ENCODE peak calls at places on chromosomes 12 and 14, in six cellular contexts. T is ovary, I is A549, Z is upper lobe of left lung, S is stomach, E is H1. K is an unnamed sample.

GRCh38 chr14:56125772-56126411 is 7.7 kb downstream of the PELI2 start:
- DNase-seq in S (no peak), E (no peak), I (no peak), T (no peak), Z (no peak), K (no peak)

GRCh38 chr12:104063712-104064030 is 660 bp upstream of the HCFC2 start:
- DNase-seq in Z (no peak), S (no peak), I (no peak), T (no peak), E (no peak), K (no peak)

GRCh38 chr14:99884834-99885648 is 91.8 kb downstream of the EML1 start:
- DNase-seq in Z (no peak), T (no peak), S (no peak), I (peak), E (no peak), K (no peak)

GRCh38 chr14:104394606-104394910 is 185.0 kb upstream of the C14orf180 start:
- DNase-seq in T (no peak), S (no peak), E (no peak), Z (no peak), I (no peak), K (no peak)

GRCh38 chr12:53235742-53236442 is 3.9 kb upstream of the RARG start:
- DNase-seq in Z (no peak), E (peak), T (no peak), I (no peak), S (no peak), K (no peak)

GRCh38 chr12:1536817-1537216 is 57.6 kb downstream of the FBXL14 start:
- DNase-seq in I (no peak), T (no peak), Z (no peak), S (no peak), E (no peak), K (no peak)

GRCh38 chr14:68349900-68350323 is 443.0 kb downstream of the ZFP36L1 start:
- DNase-seq in I (peak), E (no peak), S (peak), Z (no peak), T (no peak), K (no peak)

GRCh38 chr14:103393687-103394626 is 8.7 kb downstream of the MARK3 start:
- DNase-seq in E (no peak), S (no peak), Z (no peak), T (no peak), I (peak), K (no peak)

GRCh38 chr12:56257491-56258067 is 605 bp downstream of the ANKRD52 start:
- DNase-seq in I (peak), E (peak), T (no peak), Z (no peak), S (no peak), K (no peak)

GRCh38 chr12:108371801-108372344 is 32.8 kb upstream of the CMKLR1 start:
- DNase-seq in Z (no peak), T (no peak), I (no peak), S (no peak), E (no peak), K (no peak)

GRCh38 chr12:44875954-44876553 is at the start of gene NELL2:
- DNase-seq in E (peak), T (peak), S (no peak), Z (peak), I (peak), K (peak)

GRCh38 chr12:72271741-72272661 is at the start of gene TRHDE:
- DNase-seq in E (peak), Z (peak), I (peak), S (no peak), T (peak), K (peak)

GRCh38 chr14:103960457-103960856 is 18.1 kb upstream of the RD3L start:
- DNase-seq in Z (no peak), E (no peak), S (no peak), T (no peak), I (no peak), K (no peak)

GRCh38 chr12:19194963-19195362 is 65.4 kb downstream of the PLEKHA5 start:
- DNase-seq in E (no peak), S (no peak), I (no peak), Z (no peak), T (no peak), K (no peak)

GRCh38 chr12:119911147-119911546 is 34.0 kb upstream of the CIT start:
- DNase-seq in S (no peak), I (no peak), T (no peak), Z (no peak), E (no peak), K (no peak)

GRCh38 chr12:89087876-89088275 is 264.4 kb downstream of the DUSP6 start:
- DNase-seq in I (no peak), T (no peak), Z (no peak), S (no peak), E (no peak), K (no peak)

GRCh38 chr14:103198429-103199140 is 75.3 kb downstream of the TNFAIP2 start:
- DNase-seq in I (peak), S (no peak), Z (no peak), E (no peak), T (no peak), K (no peak)

GRCh38 chr14:103551338-103551762 is 11.1 kb downstream of the BAG5 start:
- DNase-seq in Z (peak), T (no peak), E (no peak), S (no peak), I (no peak), K (no peak)

GRCh38 chr12:11555743-11556625 is 93.5 kb upstream of the ETV6 start:
- DNase-seq in T (no peak), I (no peak), S (peak), E (no peak), Z (no peak), K (peak)

GRCh38 chr12:28870839-28871440 is 278.1 kb upstream of the FAR2 start:
- DNase-seq in I (peak), S (no peak), T (no peak), Z (no peak), E (no peak), K (no peak)

GRCh38 chr12:54821676-54822075 is 32.6 kb upstream of the MUCL1 start:
- DNase-seq in E (no peak), S (no peak), I (no peak), T (no peak), Z (peak), K (no peak)

GRCh38 chr14:76820700-76821099 is 5.5 kb upstream of the LRRC74A start:
- DNase-seq in E (no peak), Z (no peak), T (no peak), I (no peak), S (no peak), K (no peak)

GRCh38 chr12:126895946-126896520 is 1370.9 kb upstream of the TMEM132C start:
- DNase-seq in S (no peak), E (no peak), I (peak), Z (no peak), T (no peak), K (no peak)

DNA sequence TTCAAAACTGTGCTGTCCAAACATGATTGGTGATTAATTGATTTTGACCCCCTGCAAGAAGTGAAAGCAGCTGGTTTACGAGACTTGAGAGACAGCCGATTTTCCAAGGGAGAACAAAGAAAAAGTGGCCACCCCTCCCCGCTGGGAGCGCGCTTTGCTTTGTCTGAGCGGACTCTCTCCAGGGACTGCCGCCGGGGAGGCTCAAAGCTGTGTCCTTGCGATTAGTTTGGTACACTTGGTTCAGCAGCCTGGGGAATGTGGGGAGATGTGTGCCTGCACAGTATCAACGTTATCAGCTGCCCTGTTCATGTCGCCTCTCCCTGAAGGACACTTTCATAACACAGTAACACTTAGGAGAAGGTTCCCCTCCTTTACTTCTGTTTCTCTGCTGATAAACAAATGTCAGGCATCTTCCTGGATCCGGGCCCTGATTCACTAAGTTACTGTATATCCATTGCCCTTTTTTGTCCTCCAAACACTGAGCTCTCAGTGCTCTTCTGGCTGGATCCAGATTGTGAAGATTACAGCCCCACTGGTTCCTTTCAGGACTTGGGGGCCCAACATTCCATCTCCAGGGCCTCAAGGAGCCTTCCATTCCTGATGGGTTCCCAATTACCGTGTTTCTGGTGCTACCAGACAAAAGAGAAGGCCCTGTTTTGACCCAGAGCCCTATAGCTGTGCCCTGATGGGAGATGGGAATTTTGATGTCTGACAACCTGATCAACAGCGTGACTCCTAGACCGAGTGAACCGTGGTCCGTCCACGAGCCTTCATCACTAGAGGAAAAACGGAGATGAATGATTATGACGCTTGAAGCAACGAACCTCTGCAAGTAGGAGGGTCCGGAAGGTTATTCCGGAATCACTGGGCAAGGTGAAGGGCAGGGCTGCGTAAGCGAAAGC is 31.7 kb upstream of the TUBA1C start:
- DNase-seq in S (peak), I (no peak), E (peak), T (peak), Z (no peak), K (peak)
- TF ChIP-seq EP300 in S (no peak), I (no peak), E (no peak), T (no peak), Z (no peak), K (no peak)

GRCh38 chr14:43005807-43006206 is 1399.1 kb downstream of the LRFN5 start:
- DNase-seq in T (no peak), E (no peak), Z (no peak), I (no peak), S (no peak), K (no peak)

GRCh38 chr14:43001729-43002128 is 1395.1 kb downstream of the LRFN5 start:
- DNase-seq in E (no peak), S (no peak), T (no peak), Z (no peak), I (no peak), K (no peak)

DNA sequence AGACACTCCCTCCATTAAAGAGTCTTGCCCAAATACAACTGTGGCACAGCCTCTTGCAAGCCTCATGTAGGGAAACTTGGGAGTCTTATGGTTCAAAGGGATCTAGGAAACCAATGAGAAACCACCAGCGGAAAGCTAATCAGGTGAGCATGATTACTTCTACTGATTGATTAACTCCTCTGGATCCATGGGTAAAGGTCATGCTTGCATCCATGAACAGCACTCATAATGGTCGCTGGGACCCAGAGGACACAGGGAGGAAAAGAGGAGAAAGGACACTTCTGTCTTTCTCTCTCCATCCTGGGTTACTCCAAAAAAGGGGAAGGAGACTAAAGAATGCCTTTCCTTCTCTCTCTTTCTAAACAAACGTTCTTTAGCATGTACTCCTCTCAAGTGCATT is 1397.2 kb downstream of the LRFN5 start:
- DNase-seq in Z (no peak), I (peak), E (no peak), T (no peak), S (no peak), K (no peak)
- TF ChIP-seq EP300 in Z (no peak), I (no peak), E (no peak), T (no peak), S (no peak), K (no peak)

GRCh38 chr14:34023824-34024767 is 73.2 kb upstream of the EGLN3 start:
- DNase-seq in Z (no peak), S (no peak), I (no peak), E (no peak), T (no peak), K (peak)
- TF ChIP-seq EP300 in Z (no peak), S (no peak), I (no peak), E (no peak), T (no peak), K (no peak)

GRCh38 chr14:95256011-95256775 is 63.5 kb downstream of the CLMN start:
- DNase-seq in T (no peak), I (no peak), E (no peak), S (no peak), Z (peak), K (no peak)
- TF ChIP-seq EP300 in T (no peak), I (no peak), E (no peak), S (no peak), Z (no peak), K (no peak)

GRCh38 chr12:42666671-42667243 is 77.2 kb upstream of the PRICKLE1 start:
- DNase-seq in E (no peak), T (no peak), I (peak), Z (no peak), S (peak), K (no peak)
- TF ChIP-seq EP300 in E (no peak), T (no peak), I (no peak), Z (no peak), S (no peak), K (no peak)

GRCh38 chr14:59333668-59334067 is 131.5 kb downstream of the GPR135 start:
- DNase-seq in Z (no peak), E (no peak), S (no peak), I (peak), T (no peak), K (no peak)
- TF ChIP-seq EP300 in Z (peak), E (no peak), S (peak), I (no peak), T (no peak), K (peak)

GRCh38 chr12:124259168-124260066 is 35.5 kb upstream of the RFLNA start:
- DNase-seq in S (no peak), Z (peak), I (no peak), E (no peak), T (no peak), K (no peak)
- TF ChIP-seq EP300 in S (no peak), Z (no peak), I (no peak), E (no peak), T (no peak), K (no peak)

GRCh38 chr14:52266782-52267181 is 716 bp upstream of the PTGDR start:
- DNase-seq in I (no peak), E (no peak), Z (no peak), S (no peak), T (no peak), K (no peak)
- TF ChIP-seq EP300 in I (no peak), E (no peak), Z (no peak), S (no peak), T (no peak), K (no peak)

GRCh38 chr14:31341280-31341679 is 79.1 kb downstream of the HEATR5A start:
- DNase-seq in I (no peak), T (no peak), E (no peak), Z (no peak), S (no peak), K (no peak)

GRCh38 chr14:31337331-31337730 is 83.0 kb downstream of the HEATR5A start:
- DNase-seq in T (no peak), Z (no peak), S (no peak), I (no peak), E (no peak), K (no peak)

GRCh38 chr14:31339743-31340142 is 80.6 kb downstream of the HEATR5A start:
- DNase-seq in I (no peak), E (no peak), S (no peak), T (no peak), Z (no peak), K (no peak)

GRCh38 chr14:31340297-31341063 is 79.9 kb downstream of the HEATR5A start:
- DNase-seq in S (no peak), I (no peak), Z (no peak), T (no peak), E (no peak), K (no peak)

GRCh38 chr14:31336646-31337045 is 83.7 kb downstream of the HEATR5A start:
- DNase-seq in Z (no peak), S (no peak), T (no peak), I (peak), E (no peak), K (no peak)
- TF ChIP-seq EP300 in Z (no peak), S (no peak), T (no peak), I (no peak), E (no peak), K (no peak)

K was measured in transverse colon.